ENCODE peak calls at places on chromosomes 4 and X, in eight cellular contexts. E, I, B, V, Q, W, L and Z are unnamed samples.

GRCh38 chr4:10762541-10762940 is 78.0 kb upstream of the CLNK start:
- DNase-seq in E (no peak), I (no peak), B (peak; percentile 65), V (no peak), Q (peak; percentile 88), W (peak; percentile 20), L (peak; percentile 94), Z (peak; percentile 47)

GRCh38 chr4:188254211-188254610 is 115.0 kb downstream of the TRIML1 start:
- DNase-seq in E (no peak), I (no peak), B (no peak), V (no peak), Q (no peak), W (no peak), L (no peak), Z (no peak)

GRCh38 chr4:68163754-68164153 is 34.1 kb upstream of the TMPRSS11F start:
- DNase-seq in E (no peak), I (no peak), B (no peak), V (no peak), Q (no peak), W (no peak), L (no peak), Z (no peak)

GRCh38 chr4:121237069-121237399 is 72.9 kb upstream of the TNIP3 start:
- DNase-seq in E (no peak), I (no peak), B (no peak), V (no peak), Q (no peak), W (no peak), L (no peak), Z (no peak)

GRCh38 chrX:129585143-129585542 is 45.1 kb downstream of the OCRL start:
- DNase-seq in E (no peak), I (no peak), B (no peak), V (no peak), Q (no peak), W (no peak), L (no peak), Z (no peak)

GRCh38 chr4:81460837-81461233 is 10.9 kb downstream of the RASGEF1B start:
- DNase-seq in E (no peak), I (no peak), B (no peak), V (no peak), Q (no peak), W (no peak), L (no peak), Z (no peak)

GRCh38 chr4:21678711-21679110 is 269.9 kb downstream of the KCNIP4 start:
- DNase-seq in E (no peak), I (no peak), B (no peak), V (no peak), Q (no peak), W (no peak), L (no peak), Z (no peak)

GRCh38 chr4:31068257-31069075 is 348.3 kb downstream of the PCDH7 start:
- DNase-seq in E (no peak), I (no peak), B (no peak), V (no peak), Q (no peak), W (no peak), L (no peak), Z (no peak)